ENCODE peak calls at places on chromosomes 4 and X, in eight cellular contexts. M is transverse colon, I is GM12891, S is suprapubic skin, B is upper lobe of left lung, V is breast epithelium, C is HCT116, R is K562. Z is an unnamed sample.

GRCh38 chr4:10701702-10702460 is 17.3 kb upstream of the CLNK start:
- DNase-seq in M (no peak), I (no peak), S (no peak), B (no peak), V (no peak), C (no peak), R (no peak), Z (no peak)

GRCh38 chr4:183485411-183486160 is 19.3 kb upstream of the ING2 start:
- DNase-seq in M (no peak), I (no peak), S (no peak), B (no peak), V (no peak), C (no peak), R (no peak), Z (no peak)

GRCh38 chr4:69888336-69888735 is 28.4 kb upstream of the SULT1E1 start:
- DNase-seq in M (no peak), I (no peak), S (no peak), B (no peak), V (no peak), C (no peak), R (no peak), Z (no peak)

GRCh38 chrX:369563-370101 is 17.1 kb downstream of the PPP2R3B start:
- DNase-seq in M (no peak), I (no peak), S (no peak), B (peak; percentile 79), V (no peak), C (no peak), R (no peak), Z (no peak)

GRCh38 chr4:13970349-13970748 is 342.8 kb upstream of the BOD1L1 start:
- DNase-seq in M (no peak), I (no peak), S (no peak), B (no peak), V (no peak), C (no peak), R (no peak), Z (no peak)

GRCh38 chr4:59612235-59612634 is 1587.9 kb upstream of the ADGRL3 start:
- DNase-seq in M (no peak), I (no peak), S (no peak), B (no peak), V (no peak), C (no peak), R (no peak), Z (no peak)

GRCh38 chr4:6281436-6282144 is 11.9 kb downstream of the WFS1 start:
- DNase-seq in M (peak; percentile 20), I (no peak), S (no peak), B (no peak), V (no peak), C (no peak), R (no peak), Z (no peak)

GRCh38 chrX:118228041-118228440 is 111.4 kb upstream of the KLHL13 start:
- DNase-seq in M (no peak), I (no peak), S (no peak), B (no peak), V (no peak), C (no peak), R (no peak), Z (no peak)

GRCh38 chrX:13380230-13380629 is 60.4 kb upstream of the ATXN3L start:
- DNase-seq in M (no peak), I (no peak), S (no peak), B (no peak), V (no peak), C (no peak), R (no peak), Z (no peak)

GRCh38 chr4:84751707-84752106 is 168.8 kb downstream of the CDS1 start:
- DNase-seq in M (no peak), I (no peak), S (no peak), B (no peak), V (no peak), C (no peak), R (no peak), Z (no peak)

GRCh38 chr4:129095811-129096454 is at the start of gene C4orf33:
- DNase-seq in M (peak; percentile 76), I (peak; percentile 43), S (peak; percentile 76), B (no peak), V (peak; percentile 66), C (peak; percentile 62), R (peak; percentile 90), Z (peak; percentile 38)

GRCh38 chr4:87150498-87151261 is 69.7 kb downstream of the KLHL8 start:
- DNase-seq in M (peak; percentile 36), I (no peak), S (no peak), B (no peak), V (no peak), C (peak; percentile 55), R (peak; percentile 79), Z (peak; percentile 17)

GRCh38 chrX:149540133-149540620 is 635 bp upstream of the EOLA1 start:
- DNase-seq in M (peak; percentile 93), I (peak; percentile 50), S (peak; percentile 96), B (peak; percentile 94), V (peak; percentile 89), C (peak; percentile 63), R (peak; percentile 91), Z (peak; percentile 58)

GRCh38 chrX:10892605-10893225 is 218.4 kb upstream of the HCCS start:
- DNase-seq in M (no peak), I (no peak), S (no peak), B (no peak), V (no peak), C (no peak), R (no peak), Z (no peak)

GRCh38 chr4:15001248-15001824 is 945 bp upstream of the CPEB2 start:
- DNase-seq in M (peak; percentile 70), I (no peak), S (peak; percentile 94), B (no peak), V (peak; percentile 78), C (no peak), R (peak; percentile 63), Z (peak; percentile 2)

GRCh38 chr4:41921476-41921875 is 13.8 kb upstream of the TMEM33 start:
- DNase-seq in M (no peak), I (no peak), S (no peak), B (no peak), V (no peak), C (no peak), R (no peak), Z (no peak)

GRCh38 chr4:88599298-88599697 is 7.0 kb downstream of the HERC3 start:
- DNase-seq in M (no peak), I (no peak), S (no peak), B (no peak), V (no peak), C (no peak), R (no peak), Z (no peak)

GRCh38 chrX:111492085-111492484 is 19.4 kb upstream of the SERTM2 start:
- DNase-seq in M (no peak), I (no peak), S (no peak), B (no peak), V (no peak), C (no peak), R (no peak), Z (no peak)

GRCh38 chrX:148161661-148162060 is 180.5 kb downstream of the FMR1NB start:
- DNase-seq in M (no peak), I (no peak), S (no peak), B (no peak), V (no peak), C (no peak), R (no peak), Z (no peak)

GRCh38 chrX:143437439-143437838 is 79.8 kb downstream of the SPANXN3 start:
- DNase-seq in M (no peak), I (no peak), S (no peak), B (no peak), V (no peak), C (no peak), R (peak; percentile 1), Z (no peak)

GRCh38 chrX:15274946-15275345 is 5.1 kb upstream of the ASB9 start:
- DNase-seq in M (no peak), I (no peak), S (no peak), B (no peak), V (no peak), C (no peak), R (no peak), Z (no peak)

GRCh38 chr4:183600189-183600685 is 58.7 kb downstream of the RWDD4 start:
- DNase-seq in M (no peak), I (no peak), S (no peak), B (no peak), V (no peak), C (no peak), R (peak; percentile 30), Z (no peak)

GRCh38 chrX:153956044-153956907 is 11.8 kb upstream of the RENBP start:
- DNase-seq in M (no peak), I (no peak), S (no peak), B (no peak), V (no peak), C (no peak), R (no peak), Z (no peak)
- TF ChIP-seq POLR2AphosphoS5 in M (no peak), I (no peak), S (no peak), B (no peak), V (no peak), C (no peak), R (no peak), Z (no peak)

DNA sequence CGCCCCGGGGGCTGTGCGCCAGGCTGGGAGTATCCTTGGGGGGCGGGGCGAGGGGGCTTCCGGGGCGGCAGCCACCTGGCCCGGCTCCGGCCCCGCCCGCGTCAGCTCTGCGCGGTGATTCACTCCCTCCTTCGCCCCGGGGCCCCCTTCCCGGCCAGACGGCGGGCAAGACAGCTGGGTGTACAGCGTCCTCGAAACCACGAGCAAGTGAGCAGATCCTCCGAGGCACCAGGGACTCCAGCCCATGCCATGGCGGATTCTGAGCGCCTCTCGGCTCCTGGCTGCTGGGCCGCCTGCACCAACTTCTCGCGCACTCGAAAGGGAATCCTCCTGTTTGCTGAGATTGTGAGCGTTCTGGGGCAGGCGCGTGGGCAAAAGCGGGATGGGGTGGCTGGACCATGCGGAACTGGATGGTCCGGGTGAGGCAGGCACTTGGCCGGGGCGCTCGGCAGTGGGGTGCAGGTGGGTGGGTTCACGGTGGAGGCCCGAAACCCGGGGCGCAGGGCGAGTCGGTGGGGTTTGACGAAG is at the start of gene PLP2:
- DNase-seq in M (peak; percentile 79), I (no peak), S (peak; percentile 78), B (peak; percentile 89), V (peak; percentile 52), C (no peak), R (peak; percentile 64), Z (no peak)
- TF ChIP-seq POLR2A in M (peak; percentile 72), I (no peak), S (no peak), B (no peak), V (no peak), C (peak; percentile 40), R (peak; percentile 68), Z (peak; percentile 52)

DNA sequence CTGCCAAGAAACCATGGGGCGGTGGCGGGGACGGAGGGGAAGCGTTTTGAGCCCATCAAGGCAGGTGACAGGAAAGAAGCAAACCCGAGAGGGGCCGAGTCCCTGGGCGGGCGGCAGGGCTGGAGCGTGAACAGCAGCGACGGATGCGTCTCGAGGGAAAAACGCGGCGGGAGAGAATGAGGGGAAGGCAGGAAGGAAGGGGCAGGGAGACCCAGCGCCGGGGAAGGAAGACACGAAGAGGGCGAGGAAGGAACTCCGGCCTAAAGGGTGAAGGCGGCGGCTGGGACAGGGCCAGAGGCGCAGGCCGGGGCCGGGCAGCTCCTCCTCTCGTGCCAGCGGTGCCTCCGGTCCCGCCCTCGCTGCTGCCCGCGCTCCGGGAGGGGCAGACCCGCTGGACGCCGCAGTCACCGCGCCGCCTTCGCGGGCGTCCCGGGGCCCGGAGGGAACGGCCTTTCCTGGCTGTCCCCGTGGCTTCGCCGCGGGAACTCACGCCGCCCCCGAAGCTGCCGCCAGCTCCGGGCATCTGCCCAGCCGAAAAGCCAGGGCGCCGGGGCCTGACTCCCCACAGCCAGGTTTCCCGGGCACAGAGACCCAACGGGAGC is 751 bp upstream of the RGS12 start:
- DNase-seq in M (peak; percentile 74), I (no peak), S (peak; percentile 83), B (peak; percentile 94), V (peak; percentile 65), C (peak; percentile 8), R (peak; percentile 29), Z (no peak)
- TF ChIP-seq POLR2AphosphoS5 in M (no peak), I (no peak), S (no peak), B (peak; percentile 5), V (no peak), C (no peak), R (no peak), Z (no peak)

GRCh38 chr4:189940178-189941004 is at the start of gene FRG1:
- DNase-seq in M (peak; percentile 97), I (peak; percentile 75), S (peak; percentile 97), B (peak; percentile 99), V (peak; percentile 90), C (peak; percentile 87), R (peak; percentile 95), Z (peak; percentile 68)
- TF ChIP-seq POLR2A in M (peak; percentile 81), I (peak; percentile 67), S (no peak), B (peak; percentile 36), V (peak; percentile 35), C (no peak), R (peak; percentile 82), Z (peak; percentile 93)